ENCODE peak calls at places on chromosomes 2 and 18, in ten cellular contexts. X, Q, O, K, D, M, N, A, E and H are unnamed samples.

GRCh38 chr2:70921031-70921430 is 14.7 kb upstream of the ATP6V1B1 start:
- DNase-seq in X (no peak), Q (no peak), O (no peak), K (no peak), D (peak; percentile 47), M (no peak), N (no peak), A (no peak), E (no peak), H (no peak)

GRCh38 chr18:78406743-78407455 is 572.7 kb upstream of the SALL3 start:
- DNase-seq in X (no peak), Q (no peak), O (no peak), K (no peak), D (no peak), M (no peak), N (peak; percentile 36), A (no peak), E (no peak), H (no peak)

GRCh38 chr2:56540901-56541300 is 357.1 kb downstream of the CCDC85A start:
- DNase-seq in X (no peak), Q (no peak), O (no peak), K (no peak), D (no peak), M (no peak), N (no peak), A (no peak), E (no peak), H (no peak)

GRCh38 chr2:207317358-207317984 is 151.7 kb upstream of the KLF7 start:
- DNase-seq in X (no peak), Q (no peak), O (no peak), K (peak; percentile 33), D (no peak), M (no peak), N (no peak), A (no peak), E (peak; percentile 74), H (no peak)

GRCh38 chr2:134838143-134838620 is at the start of gene ACMSD:
- DNase-seq in X (no peak), Q (no peak), O (no peak), K (no peak), D (no peak), M (no peak), N (no peak), A (peak; percentile 39), E (no peak), H (no peak)

GRCh38 chr2:205776139-205776538 is 93.8 kb downstream of the NRP2 start:
- DNase-seq in X (peak; percentile 72), Q (peak; percentile 83), O (no peak), K (peak; percentile 55), D (no peak), M (no peak), N (peak; percentile 66), A (peak; percentile 72), E (no peak), H (no peak)

GRCh38 chr2:40666438-40666837 is 214.5 kb upstream of the SLC8A1 start:
- DNase-seq in X (no peak), Q (no peak), O (no peak), K (no peak), D (no peak), M (no peak), N (no peak), A (no peak), E (no peak), H (no peak)

GRCh38 chr18:63617049-63617995 is 26.7 kb downstream of the SERPINB4 start:
- DNase-seq in X (no peak), Q (no peak), O (no peak), K (no peak), D (no peak), M (no peak), N (no peak), A (no peak), E (no peak), H (no peak)

GRCh38 chr18:59609654-59610053 is 87.6 kb downstream of the CCBE1 start:
- DNase-seq in X (no peak), Q (no peak), O (no peak), K (no peak), D (no peak), M (no peak), N (no peak), A (no peak), E (no peak), H (no peak)

GRCh38 chr2:12433641-12433990 is 283.1 kb upstream of the TRIB2 start:
- DNase-seq in X (no peak), Q (peak; percentile 41), O (no peak), K (no peak), D (no peak), M (no peak), N (no peak), A (no peak), E (no peak), H (no peak)

GRCh38 chr2:167157523-167157922 is 269.2 kb downstream of the XIRP2 start:
- DNase-seq in X (no peak), Q (no peak), O (no peak), K (no peak), D (no peak), M (no peak), N (no peak), A (no peak), E (no peak), H (no peak)

GRCh38 chr2:179825494-179825893 is 35.9 kb downstream of the ZNF385B start:
- DNase-seq in X (no peak), Q (no peak), O (no peak), K (no peak), D (no peak), M (no peak), N (no peak), A (no peak), E (no peak), H (no peak)

GRCh38 chr18:46155652-46156051 is 51.5 kb downstream of the HAUS1 start:
- DNase-seq in X (no peak), Q (no peak), O (no peak), K (no peak), D (no peak), M (no peak), N (no peak), A (no peak), E (peak; percentile 88), H (no peak)

DNA sequence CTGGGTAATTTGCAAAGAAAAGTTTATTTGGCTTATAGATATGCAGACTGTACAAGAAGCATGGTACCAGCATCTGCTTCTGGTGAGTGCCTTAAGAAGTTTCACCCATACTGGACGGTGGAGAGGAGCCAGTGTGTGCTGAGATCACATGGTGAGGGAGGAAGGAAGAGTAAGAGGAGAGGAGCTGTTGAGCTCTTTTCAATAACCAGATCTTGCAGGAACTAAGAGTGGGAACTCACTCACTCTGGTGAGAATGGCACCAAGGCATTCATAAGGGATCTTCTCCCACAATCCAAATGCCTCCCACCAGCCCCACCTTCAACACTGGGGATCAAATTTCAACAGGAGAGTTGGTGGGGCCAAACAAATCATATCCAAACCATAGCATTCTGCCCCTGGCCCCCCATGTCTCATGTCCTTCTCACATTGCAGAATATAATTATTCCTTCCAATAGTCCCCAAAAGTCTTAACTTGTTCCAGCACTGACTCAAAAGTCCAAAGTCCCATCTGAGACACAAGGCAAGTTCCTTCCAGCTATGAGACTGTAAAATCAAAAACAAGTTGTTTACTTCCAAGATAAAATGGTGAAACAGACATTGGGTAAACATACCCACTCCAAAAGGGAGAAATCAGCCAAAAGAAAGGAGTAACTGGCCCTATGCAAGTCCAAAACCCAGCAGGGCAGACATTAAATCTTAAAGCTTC is 11.7 kb upstream of the TMEM37 start:
- DNase-seq in X (no peak), Q (no peak), O (no peak), K (no peak), D (peak; percentile 28), M (no peak), N (no peak), A (no peak), E (no peak), H (no peak)
- H3K4me3 ChIP-seq in X (no peak overlapping the region), Q (no peak overlapping the region), O (no peak overlapping the region), K (no peak overlapping the region), D (no peak overlapping the region), M (no peak overlapping the region), N (no peak overlapping the region), A (no peak overlapping the region), E (no peak overlapping the region), H (no peak overlapping the region)

GRCh38 chr18:67010916-67011315 is 407.0 kb upstream of the CDH19 start:
- DNase-seq in X (no peak), Q (no peak), O (no peak), K (no peak), D (no peak), M (no peak), N (no peak), A (no peak), E (peak; percentile 45), H (no peak)

GRCh38 chr18:67007085-67007484 is 403.2 kb upstream of the CDH19 start:
- DNase-seq in X (no peak), Q (no peak), O (no peak), K (no peak), D (no peak), M (no peak), N (no peak), A (no peak), E (no peak), H (no peak)

DNA sequence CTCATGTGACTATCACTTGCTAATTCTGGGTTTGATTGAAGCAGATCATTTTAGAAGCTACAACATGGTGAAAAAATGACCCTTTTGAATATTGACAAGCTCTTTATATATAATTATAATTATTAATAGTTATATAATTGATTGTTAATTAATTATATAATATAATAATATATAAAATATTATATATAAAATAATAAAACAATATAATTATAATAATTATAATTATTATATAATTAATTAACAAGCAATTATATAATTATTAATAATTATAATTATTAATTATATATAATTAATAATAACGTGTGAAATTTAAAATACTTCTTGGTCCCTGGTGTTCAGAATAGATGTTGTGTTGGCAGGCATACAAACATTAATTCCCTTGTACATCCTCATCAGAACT is 404.1 kb upstream of the CDH19 start:
- DNase-seq in X (no peak), Q (no peak), O (no peak), K (no peak), D (no peak), M (no peak), N (no peak), A (no peak), E (no peak), H (no peak)
- H3K4me1 ChIP-seq in X (no peaks in the 10 kb centered on the region), Q (no peaks in the 10 kb centered on the region), O (no peaks in the 10 kb centered on the region), K (no peaks in the 10 kb centered on the region), D (no peaks in the 10 kb centered on the region), M (no peaks in the 10 kb centered on the region), N (no peaks in the 10 kb centered on the region), A (no peaks in the 10 kb centered on the region), E (no peaks in the 10 kb centered on the region), H (peaks cover 5% of the 10 kb centered on the region)

GRCh38 chr2:73282924-73283544 is 1.2 kb downstream of the FBXO41 start:
- DNase-seq in X (no peak), Q (no peak), O (no peak), K (no peak), D (no peak), M (no peak), N (no peak), A (no peak), E (no peak), H (no peak)
- H3K4me3 ChIP-seq in X (peak overlapping the region; percentile 56), Q (no peak overlapping the region), O (no peak overlapping the region), K (peak overlapping the region; percentile 85), D (no peak overlapping the region), M (peak overlapping the region; percentile 74), N (no peak overlapping the region), A (no peak overlapping the region), E (peak overlapping the region; percentile 76), H (peak overlapping the region; percentile 82)

DNA sequence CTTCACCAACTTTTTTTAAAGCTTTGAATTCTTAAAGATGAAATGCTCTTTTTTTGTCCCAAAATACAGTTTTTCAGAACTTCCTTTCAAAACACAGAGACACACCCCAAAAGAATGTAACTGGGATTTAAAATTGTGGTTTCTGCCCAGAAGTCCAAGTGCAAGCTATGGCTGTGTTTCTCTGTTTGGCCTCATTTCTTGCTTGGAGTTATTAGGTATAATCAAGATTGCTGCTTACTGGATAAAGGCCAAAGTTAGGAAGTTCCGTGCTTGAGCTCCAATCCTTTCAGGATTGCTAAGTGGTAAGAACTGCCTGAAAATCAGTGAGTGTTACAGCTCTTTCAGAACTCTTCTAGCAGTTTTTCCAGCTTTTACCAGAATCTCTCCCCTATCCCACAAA is 16.9 kb downstream of the ZBTB7C start:
- DNase-seq in X (no peak), Q (no peak), O (no peak), K (no peak), D (no peak), M (no peak), N (no peak), A (no peak), E (no peak), H (no peak)
- H3K4me1 ChIP-seq in X (no peaks in the 10 kb centered on the region), Q (no peaks in the 10 kb centered on the region), O (peaks cover 19% of the 10 kb centered on the region), K (peaks cover 11% of the 10 kb centered on the region), D (peaks cover 32% of the 10 kb centered on the region), M (peaks cover 22% of the 10 kb centered on the region), N (no peaks in the 10 kb centered on the region), A (no peaks in the 10 kb centered on the region), E (peaks cover 41% of the 10 kb centered on the region), H (peaks cover 18% of the 10 kb centered on the region)